ENCODE peak calls at places on chromosomes 12 and 14, in ten cellular contexts. W, K, N, V, H, E, C, M, B and I are unnamed samples.

GRCh38 chr14:59483360-59483759 is 848 bp downstream of the L3HYPDH start:
- DNase-seq in W (peak), M (peak), K (no peak), V (peak), H (no peak), E (peak), C (no peak), N (peak), B (no peak), I (no peak)

GRCh38 chr12:52285172-52285745 is 6.1 kb downstream of the KRT81 start:
- DNase-seq in K (no peak), N (no peak), B (no peak), H (no peak), E (no peak), W (peak), M (no peak), V (peak), C (no peak), I (no peak)

GRCh38 chr14:53620890-53621289 is 335.7 kb downstream of the BMP4 start:
- DNase-seq in C (no peak), E (no peak), B (no peak), M (no peak), K (no peak), N (no peak), V (no peak), W (no peak), H (no peak), I (no peak)

GRCh38 chr12:105436636-105437035 is 106.1 kb downstream of the C12orf75 start:
- DNase-seq in K (no peak), N (no peak), M (no peak), V (no peak), W (no peak), E (no peak), H (no peak), C (no peak), B (no peak), I (no peak)

GRCh38 chr12:388547-389137 is 478 bp downstream of the KDM5A start:
- DNase-seq in E (no peak), H (no peak), V (no peak), B (no peak), N (peak), C (no peak), W (no peak), M (no peak), K (peak), I (no peak)

GRCh38 chr12:97936165-97936564 is 473.6 kb downstream of the RMST start:
- DNase-seq in E (no peak), H (no peak), V (no peak), M (no peak), W (no peak), B (no peak), K (no peak), C (no peak), N (no peak), I (no peak)

GRCh38 chr12:3041558-3042164 is 35.5 kb upstream of the TSPAN9 start:
- DNase-seq in H (no peak), C (peak), M (peak), K (peak), N (peak), W (peak), E (peak), V (peak), B (peak), I (peak)

GRCh38 chr14:53509227-53509822 is 356.2 kb upstream of the DDHD1 start:
- DNase-seq in V (no peak), H (no peak), C (no peak), N (no peak), E (no peak), W (no peak), K (no peak), B (no peak), M (peak), I (no peak)

GRCh38 chr12:115632323-115632722 is 645.2 kb downstream of the MED13L start:
- DNase-seq in K (no peak), V (peak), H (no peak), E (no peak), W (no peak), M (no peak), C (no peak), N (no peak), B (no peak), I (no peak)

GRCh38 chr12:119412811-119413794 is 78.6 kb downstream of the CCDC60 start:
- DNase-seq in V (no peak), M (peak), N (peak), C (peak), B (peak), W (peak), E (peak), H (no peak), K (peak), I (peak)

GRCh38 chr14:97210202-97210601 is 413.0 kb downstream of the VRK1 start:
- DNase-seq in E (no peak), W (no peak), K (no peak), H (no peak), C (no peak), V (no peak), M (no peak), B (no peak), N (no peak), I (no peak)

GRCh38 chr14:79809849-79810612 is 401.3 kb downstream of the DIO2 start:
- DNase-seq in W (peak), H (no peak), B (no peak), V (no peak), E (peak), N (peak), C (peak), K (no peak), M (no peak), I (peak)

GRCh38 chr12:98440165-98440581 is 75.2 kb upstream of the TMPO start:
- DNase-seq in B (no peak), V (peak), C (peak), W (peak), K (peak), E (no peak), N (peak), H (no peak), M (peak), I (no peak)

GRCh38 chr12:100332852-100333251 is 24.0 kb upstream of the SLC17A8 start:
- DNase-seq in W (no peak), M (no peak), E (no peak), K (no peak), H (no peak), V (no peak), N (no peak), C (no peak), B (no peak), I (no peak)

GRCh38 chr12:68633614-68634558 is 23.2 kb downstream of the RAP1B start:
- DNase-seq in C (peak), B (no peak), N (no peak), E (no peak), H (no peak), K (no peak), M (no peak), W (no peak), V (no peak), I (no peak)

GRCh38 chr14:70905316-70905715 is 1.9 kb upstream of the PCNX1 start:
- DNase-seq in H (no peak), K (peak), N (no peak), V (no peak), B (no peak), M (peak), W (no peak), E (no peak), C (no peak), I (no peak)

GRCh38 chr12:109771746-109772621 is 58.4 kb downstream of the FAM222A start:
- DNase-seq in M (no peak), C (no peak), H (no peak), B (no peak), K (no peak), V (no peak), W (no peak), N (no peak), E (no peak), I (no peak)

GRCh38 chr12:19707948-19708409 is 268.7 kb downstream of the AEBP2 start:
- DNase-seq in B (no peak), C (no peak), E (no peak), H (no peak), K (no peak), N (peak), W (no peak), V (peak), M (no peak), I (no peak)

GRCh38 chr14:103073367-103073875 is 10.6 kb upstream of the LBHD2 start:
- DNase-seq in B (no peak), W (no peak), K (no peak), H (no peak), M (no peak), C (no peak), E (no peak), N (no peak), V (no peak), I (no peak)

GRCh38 chr12:54370218-54370730 is 6.0 kb upstream of the GPR84 start:
- DNase-seq in M (peak), V (no peak), K (peak), N (peak), B (no peak), E (no peak), C (no peak), H (no peak), W (peak), I (no peak)

GRCh38 chr12:47079365-47079893 is at the start of gene PCED1B:
- DNase-seq in N (peak), H (peak), E (no peak), B (no peak), W (no peak), K (peak), C (peak), V (no peak), M (peak), I (no peak)

GRCh38 chr14:32121536-32121935 is 44.4 kb downstream of the ARHGAP5 start:
- DNase-seq in E (no peak), H (no peak), K (no peak), M (no peak), N (no peak), W (no peak), B (no peak), C (no peak), V (no peak), I (no peak)

GRCh38 chr12:55629058-55629841 is 7.4 kb upstream of the OR10P1 start:
- DNase-seq in N (peak), V (no peak), C (no peak), H (no peak), W (no peak), K (no peak), M (no peak), E (no peak), B (no peak), I (no peak)

GRCh38 chr12:64256166-64256800 is 34.2 kb upstream of the KICS2 start:
- DNase-seq in N (peak), C (peak), K (peak), H (no peak), V (peak), W (peak), M (no peak), B (no peak), E (peak), I (no peak)

GRCh38 chr12:10454531-10454930 is 1.4 kb upstream of the KLRC1 start:
- DNase-seq in C (no peak), E (no peak), H (no peak), M (no peak), V (no peak), N (no peak), B (no peak), W (no peak), K (no peak), I (no peak)

GRCh38 chr12:53223391-53224267 is 8.4 kb downstream of the RARG start:
- DNase-seq in K (peak), H (no peak), M (peak), E (no peak), N (peak), V (no peak), C (peak), B (no peak), W (no peak), I (no peak)

GRCh38 chr12:114425031-114425626 is 19.2 kb upstream of the TBX5 start:
- DNase-seq in C (no peak), V (no peak), N (no peak), E (no peak), K (no peak), M (no peak), W (no peak), B (no peak), H (no peak), I (no peak)

GRCh38 chr12:131077931-131078391 is 124.3 kb downstream of the ADGRD1 start:
- DNase-seq in V (no peak), W (no peak), C (no peak), B (no peak), N (no peak), M (no peak), E (no peak), H (no peak), K (no peak), I (no peak)

GRCh38 chr12:78038986-78039385 is 208.3 kb downstream of the NAV3 start:
- DNase-seq in K (no peak), V (no peak), E (no peak), N (no peak), C (no peak), M (no peak), H (no peak), W (no peak), B (no peak), I (no peak)

GRCh38 chr14:100199240-100199860 is 39.6 kb upstream of the YY1 start:
- DNase-seq in N (no peak), C (no peak), E (no peak), V (no peak), H (no peak), M (no peak), W (no peak), K (no peak), B (no peak), I (no peak)

GRCh38 chr14:49946320-49947141 is 53.6 kb downstream of the ARF6 start:
- DNase-seq in C (no peak), N (peak), E (peak), V (no peak), B (no peak), K (peak), M (peak), W (peak), H (no peak), I (no peak)

GRCh38 chr12:13339538-13339937 is 143.0 kb downstream of the EMP1 start:
- DNase-seq in N (peak), W (no peak), E (no peak), K (no peak), B (no peak), H (no peak), C (no peak), V (peak), M (no peak), I (no peak)